ENCODE peak calls at places on chromosome 16, in five cellular contexts. G, V, I, N and S are unnamed samples.

GRCh38 chr16:70684146-70685060 is 1.4 kb downstream of the MTSS2 start:
- DNase-seq in G (no peak), V (no peak), I (no peak), N (no peak), S (no peak)

GRCh38 chr16:3098459-3099394 is at the start of gene ZSCAN10:
- DNase-seq in G (no peak), V (no peak), I (no peak), N (no peak), S (no peak)

GRCh38 chr16:69745959-69746358 is 8.8 kb downstream of the NOB1 start:
- DNase-seq in G (no peak), V (no peak), I (no peak), N (no peak), S (no peak)

GRCh38 chr16:154223-155030 is 2.0 kb downstream of the HBZ start:
- DNase-seq in G (peak; percentile 70), V (no peak), I (no peak), N (no peak), S (peak; percentile 68)

GRCh38 chr16:85055503-85056210 is 28.1 kb downstream of the KIAA0513 start:
- DNase-seq in G (peak; percentile 58), V (peak; percentile 42), I (peak; percentile 71), N (no peak), S (peak; percentile 70)

GRCh38 chr16:31029272-31029671 is 4.1 kb upstream of the STX4 start:
- DNase-seq in G (no peak), V (no peak), I (no peak), N (no peak), S (no peak)

GRCh38 chr16:80198265-80198994 is 342.4 kb upstream of the DYNLRB2 start:
- DNase-seq in G (no peak), V (no peak), I (peak; percentile 24), N (no peak), S (no peak)

GRCh38 chr16:69761983-69762842 is at the start of gene WWP2:
- DNase-seq in G (peak; percentile 92), V (peak; percentile 26), I (peak; percentile 76), N (peak; percentile 77), S (peak; percentile 92)

GRCh38 chr16:76784530-76784929 is 406.5 kb upstream of the MON1B start:
- DNase-seq in G (no peak), V (no peak), I (no peak), N (no peak), S (no peak)

GRCh38 chr16:77234611-77235010 is 35.4 kb downstream of the SYCE1L start:
- DNase-seq in G (no peak), V (no peak), I (peak; percentile 4), N (no peak), S (no peak)

GRCh38 chr16:48136547-48137360 is 19.0 kb downstream of the ABCC12 start:
- DNase-seq in G (no peak), V (peak; percentile 17), I (peak; percentile 64), N (no peak), S (no peak)

GRCh38 chr16:74574146-74574545 is 32.8 kb downstream of the GLG1 start:
- DNase-seq in G (no peak), V (no peak), I (no peak), N (no peak), S (no peak)

GRCh38 chr16:75372236-75372856 is 61.0 kb downstream of the CFDP1 start:
- DNase-seq in G (no peak), V (no peak), I (peak; percentile 71), N (no peak), S (no peak)

GRCh38 chr16:9135797-9136196 is 44.4 kb downstream of the HAPSTR1 start:
- DNase-seq in G (peak; percentile 77), V (no peak), I (no peak), N (no peak), S (peak; percentile 47)

GRCh38 chr16:23491490-23492391 is 18.6 kb downstream of the GGA2 start:
- DNase-seq in G (peak; percentile 58), V (no peak), I (peak; percentile 16), N (no peak), S (peak; percentile 70)

GRCh38 chr16:53147500-53148065 is 92.8 kb downstream of the CHD9 start:
- DNase-seq in G (no peak), V (no peak), I (no peak), N (no peak), S (no peak)

GRCh38 chr16:74661064-74661463 is 5.6 kb downstream of the RFWD3 start:
- DNase-seq in G (peak; percentile 38), V (no peak), I (no peak), N (no peak), S (no peak)

GRCh38 chr16:26598061-26598460 is 468.7 kb upstream of the C16orf82 start:
- DNase-seq in G (peak; percentile 70), V (no peak), I (no peak), N (no peak), S (no peak)

GRCh38 chr16:47016700-47017133 is 43.2 kb upstream of the DNAJA2 start:
- DNase-seq in G (no peak), V (no peak), I (no peak), N (no peak), S (no peak)

GRCh38 chr16:22948603-22949368 is 134.8 kb downstream of the HS3ST2 start:
- DNase-seq in G (peak; percentile 86), V (peak; percentile 31), I (peak; percentile 59), N (peak; percentile 61), S (peak; percentile 66)